ENCODE peak calls at places on chromosome 1, in four cellular contexts. G is adrenal gland, I is activated B cell treated with CpG ODN at 0.5 μM for 24 hours, Z is hepatocyte. S is an unnamed sample.

GRCh38 chr1:2816786-2817185 is 15.3 kb upstream of the TTC34 start:
- DNase-seq in G (no peak), I (no peak), Z (no peak), S (no peak)

GRCh38 chr1:172449585-172450523 is 6.0 kb upstream of the PIGC start:
- DNase-seq in G (peak), I (no peak), Z (peak), S (no peak)

GRCh38 chr1:229027622-229028182 is 243.2 kb upstream of the RAB4A start:
- DNase-seq in G (no peak), I (no peak), Z (peak), S (no peak)

GRCh38 chr1:63569917-63570316 is 23.3 kb upstream of the PGM1 start:
- DNase-seq in G (no peak), I (no peak), Z (no peak), S (no peak)

GRCh38 chr1:204520834-204521709 is 4.9 kb downstream of the MDM4 start:
- DNase-seq in G (no peak), I (peak), Z (no peak), S (no peak)

GRCh38 chr1:207797229-207797973 is 45.5 kb downstream of the CD46 start:
- DNase-seq in G (peak), I (peak), Z (peak), S (peak)

GRCh38 chr1:60573726-60574409 is 500.3 kb upstream of the C1orf87 start:
- DNase-seq in G (no peak), I (no peak), Z (peak), S (no peak)

GRCh38 chr1:31371560-31371959 is 1.3 kb downstream of the FABP3 start:
- DNase-seq in G (no peak), I (no peak), Z (no peak), S (no peak)

GRCh38 chr1:183630748-183631147 is 4.8 kb downstream of the ARPC5 start:
- DNase-seq in G (no peak), I (no peak), Z (no peak), S (no peak)

GRCh38 chr1:156883919-156884318 is 9.6 kb upstream of the PEAR1 start:
- DNase-seq in G (no peak), I (no peak), Z (no peak), S (no peak)

GRCh38 chr1:9889411-9889810 is 20.7 kb downstream of the CTNNBIP1 start:
- DNase-seq in G (no peak), I (no peak), Z (no peak), S (no peak)

GRCh38 chr1:97137862-97138514 is 416.4 kb downstream of the PTBP2 start:
- DNase-seq in G (peak), I (no peak), Z (peak), S (no peak)

GRCh38 chr1:71738256-71738655 is 544.1 kb downstream of the NEGR1 start:
- DNase-seq in G (no peak), I (no peak), Z (no peak), S (no peak)

GRCh38 chr1:30358510-30358909 is 364.9 kb downstream of the MATN1 start:
- DNase-seq in G (no peak), I (no peak), Z (peak), S (no peak)

GRCh38 chr1:184621262-184621661 is 133.4 kb downstream of the EDEM3 start:
- DNase-seq in G (no peak), I (no peak), Z (no peak), S (no peak)

GRCh38 chr1:221543529-221544120 is 198.3 kb downstream of the DUSP10 start:
- DNase-seq in G (no peak), I (no peak), Z (peak), S (no peak)

GRCh38 chr1:87786218-87786617 is 457.5 kb downstream of the LMO4 start:
- DNase-seq in G (no peak), I (no peak), Z (no peak), S (no peak)

GRCh38 chr1:87790756-87791155 is 462.1 kb downstream of the LMO4 start:
- DNase-seq in G (no peak), I (no peak), Z (no peak), S (no peak)

GRCh38 chr1:87786861-87787548 is 458.3 kb downstream of the LMO4 start:
- DNase-seq in G (no peak), I (no peak), Z (peak), S (no peak)

GRCh38 chr1:87783315-87783714 is 454.6 kb downstream of the LMO4 start:
- DNase-seq in G (no peak), I (no peak), Z (no peak), S (no peak)

GRCh38 chr1:87787551-87787950 is 458.9 kb downstream of the LMO4 start:
- DNase-seq in G (no peak), I (no peak), Z (peak), S (no peak)
- TF ChIP-seq CTCF in G (no peak), I (no peak), Z (peak), S (no peak)

GRCh38 chr1:161198206-161198876 is 513 bp downstream of the ADAMTS4 start:
- DNase-seq in G (peak), I (no peak), Z (peak), S (no peak)
- TF ChIP-seq CTCF in G (no peak), I (no peak), Z (peak), S (no peak)

DNA sequence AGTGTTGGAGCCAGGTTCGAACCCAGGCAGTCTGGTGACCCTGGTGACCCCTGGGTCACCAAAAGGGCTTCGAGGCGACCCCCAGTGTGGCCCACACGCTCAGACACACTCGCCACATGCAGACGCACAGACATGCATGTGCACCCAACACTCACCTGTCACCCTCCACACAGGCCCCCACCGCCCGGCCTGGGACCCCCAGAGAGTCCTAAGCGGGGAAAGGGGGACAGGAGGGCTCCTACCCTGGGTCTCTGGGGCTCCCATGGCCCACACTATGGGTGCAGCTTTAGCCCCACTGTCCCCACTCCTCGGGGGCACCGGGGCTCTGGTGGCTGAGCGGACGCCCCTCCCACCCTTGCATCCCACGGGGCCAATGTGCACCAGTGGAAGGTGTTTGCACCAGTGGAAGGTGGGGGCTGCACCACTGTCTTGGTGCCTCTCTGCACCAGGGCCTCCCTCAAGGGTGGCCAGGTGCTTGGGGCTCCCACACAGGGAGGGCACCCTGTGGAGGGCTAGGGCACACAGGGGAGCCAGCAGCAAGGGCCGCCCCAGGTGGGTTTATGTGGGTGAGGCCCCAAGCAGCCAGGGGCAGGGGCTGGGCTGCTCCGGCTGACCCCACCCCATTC is 9.9 kb downstream of the CHD5 start:
- DNase-seq in G (no peak), I (no peak), Z (no peak), S (no peak)
- TF ChIP-seq CTCF in G (no peak), I (no peak), Z (no peak), S (no peak)

DNA sequence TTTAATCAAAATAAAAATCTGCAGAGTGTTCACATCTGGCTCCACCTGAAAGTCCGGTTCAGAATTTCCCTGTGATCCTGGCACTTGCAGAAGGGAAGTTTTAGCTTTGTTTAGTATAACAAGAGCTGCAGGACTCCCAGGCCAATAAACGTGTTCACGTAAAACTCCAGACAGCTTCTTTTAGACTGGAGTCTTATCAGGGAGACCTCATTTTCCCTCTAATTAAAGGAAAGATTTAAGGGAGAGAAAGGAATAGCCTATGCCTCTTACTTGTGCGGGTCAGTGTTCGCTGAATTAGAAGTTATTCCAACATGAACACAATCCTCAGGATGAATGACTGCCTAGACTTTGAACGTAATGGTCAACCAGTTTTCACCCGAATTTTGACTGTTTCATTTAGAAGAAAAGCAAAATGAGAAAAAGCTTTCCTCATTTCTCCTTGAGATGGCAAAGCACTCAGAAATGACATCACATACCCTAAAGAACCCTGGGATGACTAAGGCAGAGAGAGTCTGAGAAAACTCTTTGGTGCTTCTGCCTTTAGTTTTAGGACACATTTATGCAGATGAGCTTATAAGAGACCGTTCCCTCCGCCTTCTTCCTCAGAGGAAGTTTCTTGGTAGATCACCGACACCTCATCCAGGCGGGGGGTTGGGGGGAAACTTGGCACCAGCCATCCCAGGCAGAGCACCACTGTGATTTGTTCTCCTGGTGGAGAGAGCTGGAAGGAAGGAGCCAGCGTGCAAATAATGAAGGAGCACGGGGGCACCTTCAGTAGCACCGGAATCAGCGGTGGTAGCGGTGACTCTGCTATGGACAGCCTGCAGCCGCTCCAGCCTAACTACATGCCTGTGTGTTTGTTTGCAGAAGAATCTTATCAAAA is 202.1 kb upstream of the SGIP1 start:
- DNase-seq in G (peak), I (no peak), Z (peak), S (no peak)
- TF ChIP-seq CTCF in G (peak), I (no peak), Z (no peak), S (no peak)

GRCh38 chr1:201527879-201528278 is 11.0 kb upstream of the NAV1 start:
- DNase-seq in G (no peak), I (no peak), Z (no peak), S (no peak)

GRCh38 chr1:201531551-201532425 is 7.1 kb upstream of the NAV1 start:
- DNase-seq in G (no peak), I (no peak), Z (no peak), S (no peak)

GRCh38 chr1:201525196-201525778 is 13.6 kb upstream of the NAV1 start:
- DNase-seq in G (no peak), I (no peak), Z (no peak), S (no peak)

GRCh38 chr1:201530741-201531521 is 8.0 kb upstream of the NAV1 start:
- DNase-seq in G (peak), I (no peak), Z (peak), S (peak)

GRCh38 chr1:201528631-201529260 is 10.2 kb upstream of the NAV1 start:
- DNase-seq in G (no peak), I (no peak), Z (peak), S (no peak)
- TF ChIP-seq CTCF in G (no peak), I (no peak), Z (no peak), S (no peak)

DNA sequence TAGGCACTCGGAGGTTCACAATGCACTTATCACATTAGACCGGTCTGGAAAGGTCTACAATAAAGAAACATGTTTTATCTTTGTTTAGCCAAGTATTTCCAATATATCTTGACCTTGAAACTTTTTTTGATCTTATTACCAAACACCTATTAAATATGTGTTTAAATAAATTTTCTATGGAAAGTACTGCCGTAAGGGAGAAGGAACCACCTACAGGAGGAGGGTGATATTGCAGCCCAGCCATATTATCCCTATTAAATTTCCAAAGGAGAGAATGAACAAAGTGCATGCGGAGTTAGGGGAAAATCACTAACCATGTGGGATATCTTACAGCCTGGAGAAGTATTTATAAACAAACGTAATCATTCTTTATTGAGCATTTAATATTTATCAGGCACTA is 14.5 kb downstream of the BRINP2 start:
- DNase-seq in G (peak), I (no peak), Z (no peak), S (no peak)
- TF ChIP-seq CTCF in G (peak), I (no peak), Z (peak), S (no peak)

DNA sequence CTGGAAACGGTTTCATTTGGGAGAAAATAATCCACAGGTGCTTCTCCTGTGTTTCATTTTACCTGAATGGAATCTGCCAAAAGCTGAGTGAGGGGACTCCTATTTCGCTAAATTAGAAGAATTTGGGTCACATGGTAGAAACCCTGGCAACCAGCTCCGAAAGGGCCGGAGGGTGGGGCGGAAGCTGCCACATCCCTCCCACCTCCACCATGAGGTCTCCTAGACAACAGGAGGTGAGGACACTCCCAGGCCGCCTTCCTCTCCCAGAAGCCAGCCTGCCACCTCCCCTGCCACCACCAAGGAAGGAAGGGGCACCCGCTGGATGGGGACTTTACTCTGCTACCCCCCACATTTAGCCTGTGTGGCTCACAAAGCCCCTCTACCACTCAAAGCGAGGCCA is 199.9 kb upstream of the ZC3H12A start:
- DNase-seq in G (no peak), I (no peak), Z (no peak), S (no peak)
- TF ChIP-seq CTCF in G (no peak), I (no peak), Z (no peak), S (no peak)

S was measured in omental fat pad.